ENCODE peak calls at places on chromosome 12, in seven cellular contexts. K is RWPE1; H is cardiac muscle cell; F is spleen; G is B cell; A is tibial nerve; E is activated CD8-positive, alpha-beta T cell treated with anti-CD3 and anti-CD28 coated beads for 36 hours. X is an unnamed sample.

GRCh38 chr12:95169368-95169767 is 47.9 kb downstream of the FGD6 start:
- DNase-seq in K (peak), H (peak), A (no peak), E (no peak), F (no peak), G (no peak), X (no peak)

GRCh38 chr12:113735146-113735545 is 231.0 kb downstream of the RBM19 start:
- DNase-seq in K (no peak), H (no peak), E (no peak), A (no peak), F (no peak), G (no peak), X (no peak)

GRCh38 chr12:128853321-128854197 is at the start of gene GLT1D1:
- DNase-seq in A (no peak), K (no peak), H (no peak), E (no peak), F (peak), G (no peak), X (peak)

GRCh38 chr12:90090929-90091651 is 382.5 kb upstream of the ATP2B1 start:
- DNase-seq in E (peak), F (no peak), A (peak), K (peak), H (peak), G (no peak), X (no peak)

GRCh38 chr12:49057888-49058287 is 2.7 kb downstream of the KMT2D start:
- DNase-seq in F (no peak), H (no peak), E (no peak), G (no peak), A (no peak), K (no peak), X (no peak)

GRCh38 chr12:39355841-39356240 is 87.1 kb downstream of the KIF21A start:
- DNase-seq in G (no peak), F (no peak), H (no peak), K (no peak), A (no peak), E (no peak), X (no peak)

GRCh38 chr12:4648099-4648498 is 752 bp downstream of the AKAP3 start:
- DNase-seq in E (no peak), F (no peak), G (no peak), K (no peak), H (peak), A (no peak), X (no peak)

GRCh38 chr12:31897791-31898503 is 61.3 kb upstream of the RESF1 start:
- DNase-seq in A (peak), K (no peak), H (peak), F (peak), E (peak), G (peak), X (no peak)

GRCh38 chr12:8860165-8860961 is 37.9 kb downstream of the A2ML1 start:
- DNase-seq in K (no peak), G (peak), H (peak), F (no peak), E (peak), A (peak), X (peak)

GRCh38 chr12:51377099-51377984 is 13.9 kb downstream of the GALNT6 start:
- DNase-seq in K (no peak), H (peak), E (no peak), F (peak), A (no peak), G (no peak), X (no peak)

GRCh38 chr12:56104815-56105476 is 587 bp downstream of the PA2G4 start:
- DNase-seq in F (peak), H (no peak), E (peak), K (no peak), A (no peak), G (no peak), X (no peak)

GRCh38 chr12:2796187-2796663 is 1.5 kb downstream of the FKBP4 start:
- DNase-seq in H (no peak), G (no peak), F (no peak), A (no peak), K (peak), E (no peak), X (no peak)
- TF ChIP-seq CTCF in H (no peak), G (no peak), F (no peak), A (no peak), K (no peak), E (no peak), X (peak)

GRCh38 chr12:100165356-100165755 is 22.7 kb upstream of the BLTP3B start:
- DNase-seq in F (no peak), E (no peak), A (no peak), H (no peak), K (no peak), G (no peak), X (no peak)
- TF ChIP-seq CTCF in F (no peak), E (no peak), A (no peak), H (no peak), K (no peak), G (no peak), X (no peak)

GRCh38 chr12:26091837-26092236 is 33.0 kb downstream of the BHLHE41 start:
- DNase-seq in H (no peak), E (no peak), K (no peak), A (no peak), F (no peak), G (no peak), X (no peak)
- TF ChIP-seq CTCF in H (peak), E (no peak), K (no peak), A (peak), F (no peak), G (no peak), X (peak)

DNA sequence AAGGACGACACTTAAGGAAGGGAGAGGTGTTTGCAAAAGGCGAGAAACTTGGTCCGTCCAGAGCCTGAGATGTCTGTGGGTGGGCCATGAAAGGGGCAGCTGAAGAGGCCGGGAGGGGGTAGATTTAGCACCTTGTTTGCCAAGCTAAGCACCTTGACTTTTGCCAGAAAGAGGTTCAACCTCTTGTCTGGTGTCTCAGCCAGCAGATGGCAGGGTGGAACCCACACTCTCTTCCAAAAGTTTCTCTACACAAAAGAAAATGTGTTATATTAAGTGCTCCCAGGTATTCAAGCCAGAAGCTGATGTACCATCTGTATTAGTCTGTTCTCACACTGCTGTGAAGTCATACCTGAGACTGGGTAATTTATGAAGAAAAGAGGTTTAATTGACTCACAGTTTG is 69.9 kb downstream of the SUDS3 start:
- DNase-seq in G (no peak), F (no peak), A (no peak), H (no peak), E (no peak), K (no peak), X (no peak)
- TF ChIP-seq CTCF in G (no peak), F (no peak), A (no peak), H (no peak), E (no peak), K (no peak), X (no peak)

GRCh38 chr12:124915249-124916236 is 1.1 kb upstream of the UBC start:
- DNase-seq in G (peak), K (no peak), F (no peak), E (peak), H (peak), A (peak), X (no peak)

GRCh38 chr12:124914392-124915248 is at the start of gene UBC:
- DNase-seq in A (peak), F (peak), E (peak), K (peak), H (peak), G (peak), X (no peak)

GRCh38 chr12:124916370-124917134 is 2.1 kb upstream of the UBC start:
- DNase-seq in H (peak), E (peak), G (no peak), F (peak), A (peak), K (no peak), X (no peak)

GRCh38 chr12:124910561-124911478 is 3.6 kb downstream of the UBC start:
- DNase-seq in E (no peak), A (peak), K (no peak), F (no peak), H (peak), G (no peak), X (no peak)

DNA sequence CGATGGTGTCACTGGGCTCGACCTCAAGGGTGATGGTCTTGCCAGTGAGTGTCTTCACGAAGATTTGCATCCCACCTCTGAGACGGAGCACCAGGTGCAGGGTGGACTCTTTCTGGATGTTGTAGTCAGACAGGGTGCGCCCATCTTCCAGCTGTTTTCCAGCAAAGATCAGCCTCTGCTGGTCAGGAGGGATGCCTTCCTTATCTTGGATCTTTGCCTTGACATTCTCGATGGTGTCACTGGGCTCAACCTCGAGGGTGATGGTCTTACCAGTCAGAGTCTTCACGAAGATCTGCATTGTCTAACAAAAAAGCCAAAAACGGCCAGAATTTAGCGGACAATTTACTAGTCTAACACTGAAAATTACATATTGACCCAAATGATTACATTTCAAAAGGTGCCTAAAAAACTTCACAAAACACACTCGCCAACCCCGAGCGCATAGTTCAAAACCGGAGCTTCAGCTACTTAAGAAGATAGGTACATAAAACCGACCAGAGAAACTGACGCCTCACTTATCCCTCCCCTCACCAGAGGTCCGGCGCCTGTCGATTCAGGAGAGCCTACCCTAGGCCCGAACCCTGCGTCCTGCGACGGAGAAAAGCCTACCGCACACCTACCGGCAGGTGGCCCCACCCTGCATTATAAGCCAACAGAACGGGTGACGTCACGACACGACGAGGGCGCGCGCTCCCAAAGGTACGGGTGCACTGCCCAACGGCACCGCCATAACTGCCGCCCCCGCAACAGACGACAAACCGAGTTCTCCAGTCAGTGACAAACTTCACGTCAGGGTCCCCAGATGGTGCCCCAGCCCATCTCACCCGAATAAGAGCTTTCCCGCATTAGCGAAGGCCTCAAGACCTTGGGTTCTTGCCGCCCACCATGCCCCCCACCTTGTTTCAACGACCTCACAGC is 717 bp downstream of the UBC start:
- DNase-seq in A (peak), F (peak), H (peak), G (peak), E (peak), K (no peak), X (no peak)
- TF ChIP-seq CTCF in A (peak), F (peak), H (peak), G (peak), E (peak), K (peak), X (peak)

GRCh38 chr12:67394600-67394999 is 125.4 kb downstream of the CAND1 start:
- DNase-seq in F (no peak), E (no peak), H (peak), A (peak), K (peak), G (no peak), X (no peak)
- TF ChIP-seq CTCF in F (no peak), E (no peak), H (peak), A (no peak), K (peak), G (no peak), X (no peak)

DNA sequence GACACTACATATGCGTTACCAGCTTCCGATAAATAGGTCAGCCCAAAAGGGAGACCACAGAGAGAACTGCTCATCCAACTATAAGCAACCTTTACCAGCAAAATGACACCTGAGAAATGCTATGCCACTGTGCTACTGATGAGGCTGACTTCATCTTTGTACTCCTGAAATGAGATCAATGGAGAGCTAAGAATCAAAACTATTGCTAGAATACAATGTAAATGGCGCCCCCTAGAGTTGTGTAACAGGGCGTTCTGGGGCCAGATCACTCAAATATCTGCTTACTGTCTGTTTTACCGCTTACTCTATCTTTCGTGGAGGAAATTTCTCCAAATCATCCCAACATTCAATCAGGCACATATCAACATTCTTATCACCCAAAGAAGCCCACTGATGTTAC is 4.6 kb downstream of the ZNF384 start:
- DNase-seq in K (no peak), F (no peak), E (peak), G (no peak), H (peak), A (peak), X (no peak)
- TF ChIP-seq CTCF in K (peak), F (no peak), E (peak), G (peak), H (peak), A (no peak), X (peak)

GRCh38 chr12:119835068-119835467 is 42.1 kb downstream of the CIT start:
- DNase-seq in F (no peak), E (no peak), H (peak), A (no peak), K (no peak), G (no peak), X (peak)
- TF ChIP-seq CTCF in F (no peak), E (no peak), H (peak), A (no peak), K (no peak), G (no peak), X (peak)

DNA sequence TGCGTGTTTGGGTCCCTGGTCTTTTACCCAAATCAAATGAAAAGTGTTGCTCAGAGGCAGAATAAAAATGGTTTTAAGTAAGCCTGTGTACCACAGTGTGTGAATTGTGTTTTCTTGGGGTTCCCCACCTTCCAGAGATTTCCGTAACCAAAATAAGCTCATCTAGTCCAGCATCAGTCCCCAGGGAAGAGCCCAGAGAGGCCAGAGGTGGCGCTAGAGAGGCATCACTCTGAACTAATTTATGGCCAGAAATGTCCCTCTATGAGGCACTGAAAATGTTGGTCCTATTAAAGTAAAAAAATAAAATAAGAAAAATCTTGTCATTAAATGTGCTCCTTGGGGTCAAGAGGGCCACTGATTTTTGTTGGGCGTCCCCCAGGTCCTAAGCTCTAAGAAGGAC is 24.9 kb upstream of the PRKAB1 start:
- DNase-seq in K (no peak), G (no peak), F (no peak), H (no peak), A (no peak), E (no peak), X (no peak)
- TF ChIP-seq CTCF in K (no peak), G (peak), F (no peak), H (peak), A (no peak), E (peak), X (peak)